ENCODE peak calls at places on chromosomes 6 and 20, in eight cellular contexts. H is tibial nerve, X is IMR-90, T is HCT116, V is thyroid gland, W is upper lobe of left lung, Z is spleen, E is ovary. U is an unnamed sample.

GRCh38 chr6:4666886-4667513 is 109.2 kb upstream of the CDYL start:
- DNase-seq in H (no peak), X (no peak), T (no peak), V (no peak), W (no peak), Z (no peak), E (no peak), U (no peak)

GRCh38 chr20:58621906-58622548 is 29.1 kb upstream of the STX16 start:
- DNase-seq in H (no peak), X (no peak), T (peak), V (no peak), W (no peak), Z (peak), E (no peak), U (no peak)

GRCh38 chr6:113306552-113307145 is 550.5 kb upstream of the MARCKS start:
- DNase-seq in H (peak), X (no peak), T (peak), V (peak), W (peak), Z (peak), E (peak), U (peak)

GRCh38 chr6:150777731-150778130 is 87.8 kb upstream of the MTHFD1L start:
- DNase-seq in H (no peak), X (no peak), T (no peak), V (no peak), W (no peak), Z (no peak), E (no peak), U (no peak)

GRCh38 chr6:162999575-163000285 is 272.0 kb downstream of the PACRG start:
- DNase-seq in H (no peak), X (peak), T (no peak), V (no peak), W (no peak), Z (no peak), E (no peak), U (no peak)

GRCh38 chr20:43751167-43752050 is 24.6 kb upstream of the GTSF1L start:
- DNase-seq in H (no peak), X (peak), T (no peak), V (no peak), W (no peak), Z (no peak), E (no peak), U (no peak)

GRCh38 chr6:75296811-75297779 is 12.5 kb upstream of the TMEM30A start:
- DNase-seq in H (no peak), X (peak), T (peak), V (no peak), W (no peak), Z (no peak), E (no peak), U (no peak)

GRCh38 chr20:11373391-11373790 is 544.3 kb upstream of the BTBD3 start:
- DNase-seq in H (no peak), X (no peak), T (no peak), V (peak), W (no peak), Z (no peak), E (peak), U (no peak)

GRCh38 chr6:3540253-3540820 is 83.5 kb upstream of the SLC22A23 start:
- DNase-seq in H (no peak), X (no peak), T (no peak), V (no peak), W (no peak), Z (no peak), E (no peak), U (no peak)

GRCh38 chr6:105560611-105561066 is 157.8 kb upstream of the PREP start:
- DNase-seq in H (no peak), X (peak), T (no peak), V (no peak), W (no peak), Z (no peak), E (no peak), U (no peak)

GRCh38 chr20:22977047-22977785 is 57.9 kb upstream of the SSTR4 start:
- DNase-seq in H (peak), X (no peak), T (no peak), V (peak), W (no peak), Z (no peak), E (no peak), U (peak)

GRCh38 chr20:16760431-16761304 is 12.5 kb downstream of the OTOR start:
- DNase-seq in H (no peak), X (no peak), T (no peak), V (peak), W (peak), Z (no peak), E (no peak), U (peak)

GRCh38 chr20:63290136-63290676 is 2.8 kb upstream of the COL20A1 start:
- DNase-seq in H (no peak), X (no peak), T (no peak), V (no peak), W (no peak), Z (no peak), E (no peak), U (no peak)

GRCh38 chr20:52175840-52176239 is 15.7 kb downstream of the ZFP64 start:
- DNase-seq in H (no peak), X (no peak), T (no peak), V (no peak), W (no peak), Z (no peak), E (no peak), U (no peak)

GRCh38 chr6:2749972-2750600 is 636 bp downstream of the MYLK4 start:
- DNase-seq in H (peak), X (peak), T (peak), V (peak), W (peak), Z (peak), E (peak), U (peak)

GRCh38 chr20:9353916-9354276 is 160.5 kb upstream of the LAMP5 start:
- DNase-seq in H (no peak), X (peak), T (no peak), V (no peak), W (no peak), Z (no peak), E (no peak), U (no peak)

GRCh38 chr6:111122458-111123286 is 35.4 kb downstream of the SLC16A10 start:
- DNase-seq in H (no peak), X (no peak), T (no peak), V (peak), W (no peak), Z (no peak), E (no peak), U (no peak)

GRCh38 chr6:24910850-24911712 is 24.7 kb downstream of the RIPOR2 start:
- DNase-seq in H (peak), X (peak), T (no peak), V (peak), W (peak), Z (peak), E (peak), U (peak)

GRCh38 chr20:16528078-16528477 is 45.2 kb downstream of the KIF16B start:
- DNase-seq in H (no peak), X (peak), T (peak), V (no peak), W (peak), Z (no peak), E (peak), U (peak)

GRCh38 chr6:139655783-139656705 is 281.6 kb upstream of the CITED2 start:
- DNase-seq in H (no peak), X (no peak), T (peak), V (peak), W (no peak), Z (no peak), E (no peak), U (peak)

GRCh38 chr20:43994486-43995100 is 79.9 kb downstream of the TOX2 start:
- DNase-seq in H (no peak), X (peak), T (no peak), V (no peak), W (no peak), Z (no peak), E (no peak), U (no peak)

GRCh38 chr6:128098000-128098581 is 197.2 kb upstream of the THEMIS start:
- DNase-seq in H (no peak), X (peak), T (no peak), V (no peak), W (no peak), Z (no peak), E (no peak), U (no peak)

DNA sequence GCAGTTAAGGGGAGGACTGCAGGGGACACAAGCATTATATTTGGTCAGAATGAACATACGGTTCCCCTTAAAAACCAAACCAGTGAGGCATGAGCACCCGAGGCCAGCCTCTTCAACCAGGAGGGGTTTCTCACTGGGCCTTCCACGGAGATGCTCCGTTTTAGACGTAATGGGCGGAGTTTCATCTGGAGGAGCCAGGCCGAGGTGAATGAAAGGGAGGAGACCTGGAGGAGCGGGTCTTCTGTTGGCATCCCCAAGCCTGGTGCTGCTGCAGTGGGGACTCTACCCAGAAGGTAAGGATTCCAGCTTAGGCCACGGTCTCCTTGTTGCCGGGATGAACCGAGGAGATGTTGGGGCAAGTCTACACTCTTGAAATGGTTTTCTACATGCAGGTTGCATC is 47.4 kb downstream of the ADNP start:
- DNase-seq in H (no peak), X (no peak), T (no peak), V (no peak), W (no peak), Z (peak), E (no peak), U (no peak)
- TF ChIP-seq POLR2A in H (no peak), X (no peak), T (no peak), V (no peak), W (no peak), Z (no peak), E (no peak), U (no peak)

GRCh38 chr6:41073968-41074691 is 1.4 kb downstream of the NFYA start:
- DNase-seq in H (no peak), X (peak), T (no peak), V (no peak), W (no peak), Z (no peak), E (no peak), U (no peak)
- TF ChIP-seq CTCF in H (no peak), X (no peak), T (no peak), V (no peak), W (no peak), Z (no peak), E (no peak), U (no peak)

DNA sequence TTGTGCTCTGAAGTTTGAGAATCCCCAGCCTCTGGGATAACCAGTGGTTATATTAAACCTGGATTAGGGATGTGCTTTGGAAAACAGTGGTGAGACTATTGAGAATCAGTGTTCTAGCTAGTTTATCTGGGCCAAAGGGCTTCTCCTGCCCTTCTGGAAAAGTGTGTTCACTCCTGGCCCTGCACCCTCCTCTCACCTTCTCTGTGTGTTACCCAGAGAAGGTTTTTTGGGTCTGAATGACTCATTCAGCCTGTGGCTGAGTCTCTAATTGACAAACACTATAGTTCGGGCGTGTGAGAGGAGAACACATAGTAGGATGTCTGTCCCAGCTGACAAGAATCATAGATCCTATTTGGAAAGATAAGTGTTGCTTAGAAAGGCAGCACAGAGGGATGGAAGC is 66.7 kb downstream of the LRRC1 start:
- DNase-seq in H (no peak), X (no peak), T (no peak), V (no peak), W (no peak), Z (no peak), E (no peak), U (no peak)
- H3K27ac ChIP-seq in H (peak), X (no peak), T (no peak), V (no peak), W (no peak), Z (no peak), E (no peak), U (no peak)

GRCh38 chr6:145274083-145274482 is 461.2 kb downstream of the EPM2A start:
- DNase-seq in H (no peak), X (no peak), T (no peak), V (no peak), W (no peak), Z (no peak), E (no peak), U (no peak)

GRCh38 chr6:145271086-145271485 is 464.2 kb downstream of the EPM2A start:
- DNase-seq in H (no peak), X (no peak), T (no peak), V (no peak), W (no peak), Z (no peak), E (no peak), U (no peak)

GRCh38 chr6:145273136-145273535 is 462.2 kb downstream of the EPM2A start:
- DNase-seq in H (no peak), X (no peak), T (no peak), V (no peak), W (no peak), Z (no peak), E (no peak), U (no peak)

GRCh38 chr6:145272246-145272645 is 463.1 kb downstream of the EPM2A start:
- DNase-seq in H (no peak), X (no peak), T (no peak), V (no peak), W (no peak), Z (no peak), E (no peak), U (no peak)

DNA sequence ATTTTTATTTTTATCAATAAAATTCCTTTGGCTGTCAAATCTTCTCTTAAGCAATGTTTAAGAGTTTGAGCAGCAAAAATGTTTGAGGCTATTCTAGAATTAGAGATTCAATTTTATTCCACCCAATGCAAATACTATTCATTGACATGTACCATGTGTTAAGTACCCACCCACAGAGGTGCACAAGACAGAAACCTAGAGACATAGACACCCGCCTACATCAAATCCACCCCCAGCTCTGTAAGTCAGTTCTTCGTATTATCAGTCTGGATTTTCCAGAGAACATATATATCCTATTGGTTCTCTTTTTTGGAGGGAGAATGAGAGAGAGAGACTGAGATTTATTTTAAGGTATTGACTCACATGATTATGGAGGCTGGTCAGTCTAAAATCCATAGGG is 463.7 kb downstream of the EPM2A start:
- DNase-seq in H (no peak), X (no peak), T (no peak), V (no peak), W (no peak), Z (no peak), E (no peak), U (no peak)
- TF ChIP-seq POLR2A in H (no peak), X (no peak), T (no peak), V (no peak), W (no peak), Z (no peak), E (no peak), U (no peak)

GRCh38 chr20:37275125-37275524 is 13.5 kb upstream of the GHRH start:
- DNase-seq in H (no peak), X (no peak), T (no peak), V (no peak), W (no peak), Z (no peak), E (no peak), U (no peak)
- TF ChIP-seq CTCF in H (no peak), X (no peak), T (no peak), V (no peak), W (no peak), Z (no peak), E (no peak), U (no peak)

GRCh38 chr20:4483961-4484360 is 237.7 kb upstream of the PRND start:
- DNase-seq in H (no peak), X (no peak), T (no peak), V (no peak), W (no peak), Z (no peak), E (no peak), U (no peak)
- H3K27ac ChIP-seq in H (no peak), X (no peak), T (no peak), V (no peak), W (no peak), Z (no peak), E (no peak), U (no peak)

GRCh38 chr20:35304956-35305355 is 12.7 kb upstream of the FAM83C start:
- DNase-seq in H (no peak), X (no peak), T (no peak), V (no peak), W (no peak), Z (no peak), E (no peak), U (no peak)

GRCh38 chr20:35306931-35307517 is 14.8 kb upstream of the FAM83C start:
- DNase-seq in H (peak), X (peak), T (peak), V (peak), W (peak), Z (no peak), E (no peak), U (no peak)

GRCh38 chr20:35305682-35306556 is 13.7 kb upstream of the FAM83C start:
- DNase-seq in H (peak), X (peak), T (peak), V (no peak), W (peak), Z (no peak), E (no peak), U (no peak)

GRCh38 chr20:35311409-35311808 is 19.2 kb upstream of the FAM83C start:
- DNase-seq in H (no peak), X (peak), T (peak), V (no peak), W (no peak), Z (no peak), E (no peak), U (no peak)

GRCh38 chr20:35307666-35308653 is 15.7 kb upstream of the FAM83C start:
- DNase-seq in H (no peak), X (peak), T (no peak), V (peak), W (no peak), Z (no peak), E (no peak), U (peak)
- TF ChIP-seq POLR2A in H (no peak), X (no peak), T (no peak), V (no peak), W (no peak), Z (no peak), E (no peak), U (no peak)

DNA sequence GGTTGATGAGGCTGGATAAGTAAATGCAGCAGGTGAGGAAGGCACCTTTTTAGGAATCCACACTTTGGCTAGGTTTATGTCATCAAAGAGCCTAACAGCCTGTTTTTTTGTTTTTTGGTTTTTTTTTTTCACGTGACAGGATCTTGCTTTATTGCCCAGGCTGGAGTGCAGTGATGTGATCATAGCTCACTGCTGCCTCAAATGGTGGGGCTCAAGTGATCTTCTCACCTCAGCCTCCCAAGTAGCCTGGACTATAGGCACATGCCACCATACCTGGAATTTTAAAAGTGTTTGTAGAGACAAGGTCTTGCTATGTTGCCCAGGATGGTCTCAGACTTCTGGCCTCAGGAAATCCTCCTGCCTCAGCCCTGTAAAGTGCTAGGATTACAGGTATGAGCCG is 36.1 kb downstream of the ZNF334 start:
- DNase-seq in H (no peak), X (no peak), T (no peak), V (no peak), W (no peak), Z (no peak), E (no peak), U (no peak)
- TF ChIP-seq CTCF in H (no peak), X (no peak), T (no peak), V (no peak), W (no peak), Z (no peak), E (no peak), U (no peak)

DNA sequence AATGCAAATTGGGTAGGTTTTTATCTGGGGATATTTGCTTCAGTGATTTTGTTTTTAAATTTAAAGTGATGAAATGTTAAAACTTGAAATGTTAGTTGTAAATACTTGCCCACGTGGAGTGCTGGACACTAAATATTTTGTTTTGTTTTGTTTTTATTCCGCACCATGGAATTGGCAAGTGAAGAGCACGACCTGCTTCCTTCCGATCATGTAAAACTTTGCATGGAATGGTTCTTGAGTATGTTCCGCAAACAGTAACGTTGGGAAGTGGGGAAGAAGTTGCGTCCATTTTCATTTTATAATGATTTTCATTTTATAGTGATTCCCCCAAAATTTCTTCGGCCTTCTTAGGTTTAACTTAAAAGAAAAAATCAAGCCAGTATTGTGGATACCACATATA is 773 bp downstream of the IRAK1BP1 start:
- DNase-seq in H (no peak), X (no peak), T (no peak), V (no peak), W (no peak), Z (no peak), E (no peak), U (no peak)
- H3K27ac ChIP-seq in H (no peak), X (no peak), T (peak), V (peak), W (peak), Z (peak), E (no peak), U (no peak)

U was measured in prostate gland.